ENCODE peak calls at places on chromosomes 3 and 15, in seven cellular contexts. One of them, this sample, is unnamed.

GRCh38 chr3:38028621-38029361 is 651 bp downstream of the PLCD1 start:
- DNase-seq in H54: no peak
- DNase-seq in ELR: no peak
- DNase-seq in GM12865: no peak
- DNase-seq in B cell: no peak
- DNase-seq in putamen: no peak
- DNase-seq in adrenal gland: no peak
- DNase-seq in this sample: no peak

GRCh38 chr3:51982352-51982837 is 940 bp upstream of the ACY1 start:
- DNase-seq in ELR: peak; percentile 65
- DNase-seq in GM12865: peak; percentile 80
- DNase-seq in B cell: peak; percentile 54
- DNase-seq in adrenal gland: peak; percentile 40
- DNase-seq in putamen: no peak
- DNase-seq in H54: peak; percentile 81
- DNase-seq in this sample: peak; percentile 61

GRCh38 chr3:56754753-56755365 is 46.9 kb downstream of the ARHGEF3 start:
- DNase-seq in ELR: no peak
- DNase-seq in putamen: no peak
- DNase-seq in B cell: peak; percentile 56
- DNase-seq in adrenal gland: peak; percentile 46
- DNase-seq in GM12865: peak; percentile 70
- DNase-seq in H54: no peak
- DNase-seq in this sample: peak; percentile 76

GRCh38 chr15:85607842-85608241 is 186.9 kb downstream of the KLHL25 start:
- DNase-seq in B cell: no peak
- DNase-seq in GM12865: no peak
- DNase-seq in putamen: no peak
- DNase-seq in ELR: peak; percentile 92
- DNase-seq in adrenal gland: peak; percentile 65
- DNase-seq in H54: no peak
- DNase-seq in this sample: peak; percentile 93

GRCh38 chr3:65318231-65318630 is 630.4 kb upstream of the ADAMTS9 start:
- DNase-seq in B cell: no peak
- DNase-seq in H54: no peak
- DNase-seq in ELR: no peak
- DNase-seq in adrenal gland: no peak
- DNase-seq in putamen: no peak
- DNase-seq in GM12865: no peak
- DNase-seq in this sample: no peak

GRCh38 chr15:35673093-35673573 is 127.2 kb upstream of the DPH6 start:
- DNase-seq in putamen: no peak
- DNase-seq in B cell: no peak
- DNase-seq in ELR: no peak
- DNase-seq in H54: no peak
- DNase-seq in GM12865: peak; percentile 49
- DNase-seq in adrenal gland: peak; percentile 11
- DNase-seq in this sample: peak; percentile 84

GRCh38 chr15:58876306-58876705 is 57.2 kb downstream of the SLTM start:
- DNase-seq in adrenal gland: no peak
- DNase-seq in putamen: no peak
- DNase-seq in ELR: no peak
- DNase-seq in H54: no peak
- DNase-seq in B cell: no peak
- DNase-seq in GM12865: no peak
- DNase-seq in this sample: no peak

GRCh38 chr15:98651581-98652220 is 3.4 kb downstream of the IGF1R start:
- DNase-seq in B cell: peak; percentile 17
- DNase-seq in putamen: no peak
- DNase-seq in ELR: peak; percentile 45
- DNase-seq in H54: no peak
- DNase-seq in GM12865: no peak
- DNase-seq in adrenal gland: peak; percentile 37
- DNase-seq in this sample: peak; percentile 14

GRCh38 chr3:50652709-50653108 is 22.0 kb upstream of the DOCK3 start:
- DNase-seq in putamen: no peak
- DNase-seq in ELR: peak; percentile 54
- DNase-seq in H54: no peak
- DNase-seq in adrenal gland: no peak
- DNase-seq in GM12865: peak; percentile 54
- DNase-seq in B cell: peak; percentile 53
- DNase-seq in this sample: peak; percentile 45

GRCh38 chr3:128080323-128080898 is 28.2 kb downstream of the SEC61A1 start:
- DNase-seq in adrenal gland: no peak
- DNase-seq in GM12865: no peak
- DNase-seq in B cell: no peak
- DNase-seq in H54: peak; percentile 52
- DNase-seq in ELR: peak; percentile 99
- DNase-seq in putamen: no peak
- DNase-seq in this sample: peak; percentile 40

GRCh38 chr15:81117136-81117535 is 16.9 kb upstream of the CFAP161 start:
- DNase-seq in GM12865: no peak
- DNase-seq in putamen: no peak
- DNase-seq in adrenal gland: no peak
- DNase-seq in B cell: no peak
- DNase-seq in H54: no peak
- DNase-seq in ELR: no peak
- DNase-seq in this sample: no peak

GRCh38 chr3:42024578-42025387 is 62.9 kb upstream of the ULK4 start:
- DNase-seq in putamen: no peak
- DNase-seq in ELR: no peak
- DNase-seq in GM12865: no peak
- DNase-seq in B cell: no peak
- DNase-seq in H54: no peak
- DNase-seq in adrenal gland: no peak
- DNase-seq in this sample: peak; percentile 66

GRCh38 chr3:122892561-122892960 is 97.7 kb downstream of the SLC49A4 start:
- DNase-seq in adrenal gland: no peak
- DNase-seq in H54: no peak
- DNase-seq in GM12865: no peak
- DNase-seq in putamen: no peak
- DNase-seq in B cell: no peak
- DNase-seq in ELR: no peak
- DNase-seq in this sample: no peak

GRCh38 chr3:131705558-131706051 is 202.8 kb upstream of the MRPL3 start:
- DNase-seq in ELR: peak; percentile 30
- DNase-seq in putamen: no peak
- DNase-seq in adrenal gland: no peak
- DNase-seq in GM12865: peak; percentile 79
- DNase-seq in B cell: no peak
- DNase-seq in H54: no peak
- DNase-seq in this sample: no peak

GRCh38 chr3:16081661-16082060 is 92.8 kb upstream of the GALNT15 start:
- DNase-seq in GM12865: no peak
- DNase-seq in B cell: no peak
- DNase-seq in putamen: no peak
- DNase-seq in ELR: no peak
- DNase-seq in adrenal gland: no peak
- DNase-seq in H54: no peak
- DNase-seq in this sample: no peak

GRCh38 chr3:62164196-62164595 is 209.2 kb downstream of the FEZF2 start:
- DNase-seq in B cell: no peak
- DNase-seq in H54: no peak
- DNase-seq in ELR: no peak
- DNase-seq in GM12865: no peak
- DNase-seq in putamen: no peak
- DNase-seq in adrenal gland: no peak
- DNase-seq in this sample: no peak

GRCh38 chr3:69012111-69012835 is 1.2 kb downstream of the EOGT start:
- DNase-seq in B cell: peak; percentile 8
- DNase-seq in GM12865: no peak
- DNase-seq in ELR: peak; percentile 37
- DNase-seq in putamen: no peak
- DNase-seq in adrenal gland: peak; percentile 53
- DNase-seq in H54: no peak
- DNase-seq in this sample: peak; percentile 32

GRCh38 chr15:25410649-25411048 is 28.2 kb downstream of the UBE3A start:
- DNase-seq in adrenal gland: no peak
- DNase-seq in B cell: no peak
- DNase-seq in H54: no peak
- DNase-seq in ELR: peak; percentile 65
- DNase-seq in putamen: no peak
- DNase-seq in GM12865: no peak
- DNase-seq in this sample: peak; percentile 17